ENCODE peak calls at places on chromosomes 3 and 15, in four cellular contexts. B is HepG2, D is H1, I is K562. S is an unnamed sample.
A peak's percentile ranks its signal among the peaks of the same experiment; 100 is the strongest.

GRCh38 chr3:184156522-184156955 is 1.4 kb downstream of the DVL3 start:
- DNase-seq in B (peak; percentile 53), D (peak; percentile 65), I (peak; percentile 44), S (no peak)

GRCh38 chr15:101426761-101427333 is 62.7 kb downstream of the PCSK6 start:
- DNase-seq in B (no peak), D (peak; percentile 48), I (no peak), S (no peak)

GRCh38 chr3:106688463-106688862 is 688.8 kb upstream of the CCDC54 start:
- DNase-seq in B (peak; percentile 47), D (no peak), I (no peak), S (peak; percentile 20)

GRCh38 chr3:156602424-156602823 is 47.5 kb upstream of the SSR3 start:
- DNase-seq in B (no peak), D (no peak), I (no peak), S (no peak)

GRCh38 chr3:133540896-133541674 is 32.4 kb upstream of the CDV3 start:
- DNase-seq in B (peak; percentile 73), D (no peak), I (no peak), S (peak; percentile 18)

GRCh38 chr3:28101672-28102071 is 139.7 kb upstream of the CMC1 start:
- DNase-seq in B (no peak), D (no peak), I (no peak), S (no peak)

GRCh38 chr3:46449755-46450552 is 14.8 kb downstream of the LTF start:
- DNase-seq in B (no peak), D (peak; percentile 67), I (peak; percentile 74), S (peak; percentile 6)

GRCh38 chr3:67401911-67402310 is 252.5 kb downstream of the SUCLG2 start:
- DNase-seq in B (peak; percentile 3), D (no peak), I (no peak), S (no peak)

GRCh38 chr3:162998205-162998604 is 1501.6 kb downstream of the OTOL1 start:
- DNase-seq in B (no peak), D (no peak), I (no peak), S (no peak)

GRCh38 chr3:20141306-20141705 is 44.7 kb downstream of the SGO1 start:
- DNase-seq in B (no peak), D (no peak), I (no peak), S (no peak)

GRCh38 chr3:143436231-143436930 is 316.8 kb downstream of the CHST2 start:
- DNase-seq in B (no peak), D (no peak), I (no peak), S (no peak)

GRCh38 chr3:156017636-156018035 is 102.7 kb upstream of the KCNAB1 start:
- DNase-seq in B (no peak), D (no peak), I (no peak), S (no peak)

GRCh38 chr15:57534279-57534678 is 57.4 kb upstream of the MYZAP start:
- DNase-seq in B (no peak), D (no peak), I (no peak), S (no peak)

GRCh38 chr15:51917493-51917892 is 54.1 kb downstream of the LEO1 start:
- DNase-seq in B (peak; percentile 50), D (no peak), I (peak; percentile 29), S (peak; percentile 89)

GRCh38 chr3:73709712-73710111 is 85.0 kb upstream of the PDZRN3 start:
- DNase-seq in B (no peak), D (no peak), I (no peak), S (no peak)

GRCh38 chr3:127405791-127406190 is 117.9 kb upstream of the PRR20G start:
- DNase-seq in B (no peak), D (no peak), I (no peak), S (no peak)

GRCh38 chr3:56681963-56682457 is 1.1 kb downstream of the TASOR start:
- DNase-seq in B (no peak), D (no peak), I (no peak), S (no peak)

GRCh38 chr3:115862824-115863223 is 239.5 kb downstream of the GAP43 start:
- DNase-seq in B (no peak), D (peak; percentile 52), I (no peak), S (no peak)

GRCh38 chr3:169886671-169887070 is 16.9 kb upstream of the LRRC31 start:
- DNase-seq in B (no peak), D (no peak), I (no peak), S (no peak)

GRCh38 chr3:9778102-9778501 is 8.4 kb upstream of the CAMK1 start:
- DNase-seq in B (no peak), D (no peak), I (no peak), S (no peak)

GRCh38 chr15:59296181-59296617 is 76.5 kb downstream of the MYO1E start:
- DNase-seq in B (no peak), D (no peak), I (no peak), S (no peak)

GRCh38 chr15:33402640-33403039 is 91.9 kb downstream of the RYR3 start:
- DNase-seq in B (no peak), D (no peak), I (no peak), S (no peak)

GRCh38 chr3:40109641-40110490 is 199.6 kb upstream of the EIF1B start:
- DNase-seq in B (peak; percentile 24), D (peak; percentile 51), I (no peak), S (no peak)

GRCh38 chr3:79937567-79937966 is 169.8 kb upstream of the ROBO1 start:
- DNase-seq in B (no peak), D (no peak), I (no peak), S (peak; percentile 42)

GRCh38 chr3:194871143-194871863 is 185.6 kb downstream of the FAM43A start:
- DNase-seq in B (no peak), D (no peak), I (no peak), S (peak; percentile 61)

GRCh38 chr15:59378855-59379254 is 6.2 kb upstream of the MYO1E start:
- DNase-seq in B (no peak), D (no peak), I (no peak), S (no peak)

GRCh38 chr3:38650248-38650940 is 907 bp upstream of the SCN5A start:
- DNase-seq in B (no peak), D (peak; percentile 49), I (no peak), S (no peak)

GRCh38 chr3:47715928-47716327 is 65.8 kb downstream of the SMARCC1 start:
- DNase-seq in B (no peak), D (no peak), I (no peak), S (no peak)

GRCh38 chr3:119763466-119763865 is 18.4 kb upstream of the NR1I2 start:
- DNase-seq in B (no peak), D (no peak), I (no peak), S (no peak)

GRCh38 chr15:36428102-36428845 is 151.2 kb upstream of the CDIN1 start:
- DNase-seq in B (peak; percentile 63), D (no peak), I (peak; percentile 76), S (peak; percentile 96)

GRCh38 chr3:72618739-72619138 is 229.5 kb downstream of the SHQ1 start:
- DNase-seq in B (no peak), D (no peak), I (no peak), S (no peak)

GRCh38 chr3:72617420-72618024 is 230.7 kb downstream of the SHQ1 start:
- DNase-seq in B (no peak), D (no peak), I (no peak), S (no peak)

GRCh38 chr3:72615182-72615581 is 233.1 kb downstream of the SHQ1 start:
- DNase-seq in B (no peak), D (no peak), I (no peak), S (no peak)

GRCh38 chr3:72613871-72614270 is 234.4 kb downstream of the SHQ1 start:
- DNase-seq in B (no peak), D (no peak), I (peak; percentile 55), S (no peak)

GRCh38 chr3:72614394-72615074 is 233.7 kb downstream of the SHQ1 start:
- DNase-seq in B (no peak), D (no peak), I (no peak), S (no peak)
- TF ChIP-seq POLR2A in B (no peak), D (no peak), I (no peak), S (no peak)

GRCh38 chr3:8069981-8070380 is 431.6 kb upstream of the LMCD1 start:
- DNase-seq in B (no peak), D (no peak), I (no peak), S (no peak)
- TF ChIP-seq RNF2 in B (no peak), D (no peak), I (no peak), S (no peak)

DNA sequence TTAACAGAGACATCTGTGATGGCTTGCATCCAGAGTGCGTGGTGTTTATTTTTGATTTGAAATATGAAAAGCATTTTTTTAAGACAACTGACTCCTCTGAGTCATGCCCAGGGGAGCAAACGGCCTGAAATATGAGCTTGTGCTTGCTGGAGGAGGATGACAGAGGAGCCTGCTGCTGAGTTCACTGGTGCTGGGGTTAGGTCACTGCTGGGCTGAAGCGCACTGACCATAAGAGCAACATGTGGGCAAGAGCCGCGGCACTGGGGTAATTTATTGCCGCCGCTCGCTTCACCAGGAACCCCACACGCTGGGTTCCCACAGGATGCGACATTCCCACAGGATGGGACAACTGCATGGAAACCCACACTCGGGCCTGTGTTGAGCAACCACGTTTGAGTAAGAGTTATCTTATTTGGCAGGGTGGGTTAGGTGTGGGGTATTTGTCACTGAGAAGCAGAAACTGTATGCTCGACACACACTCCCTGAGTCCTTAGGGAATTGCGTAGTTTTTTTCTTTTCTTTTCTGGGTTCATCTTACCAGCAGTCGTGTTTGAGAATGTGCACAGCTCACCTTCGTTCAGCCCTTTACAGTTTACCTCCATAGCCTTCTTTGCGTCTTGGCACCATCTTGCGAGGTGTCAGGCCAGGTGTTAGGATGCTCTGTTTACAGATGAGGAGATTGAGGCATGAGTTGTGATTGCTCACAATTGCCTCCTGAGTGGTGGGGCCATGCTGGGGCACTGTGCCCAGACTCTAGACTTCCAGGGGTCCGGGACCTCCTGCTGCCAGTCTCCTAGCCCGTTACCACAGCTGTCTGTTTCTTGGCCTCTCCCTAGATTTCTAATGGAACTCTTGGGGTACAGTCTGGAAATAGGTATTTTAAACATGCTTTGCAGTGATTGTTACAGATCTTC is 60.4 kb downstream of the SMAD3 start:
- DNase-seq in B (no peak), D (no peak), I (peak; percentile 35), S (peak; percentile 93)
- TF ChIP-seq POLR2A in B (no peak), D (no peak), I (no peak), S (peak; percentile 35)

DNA sequence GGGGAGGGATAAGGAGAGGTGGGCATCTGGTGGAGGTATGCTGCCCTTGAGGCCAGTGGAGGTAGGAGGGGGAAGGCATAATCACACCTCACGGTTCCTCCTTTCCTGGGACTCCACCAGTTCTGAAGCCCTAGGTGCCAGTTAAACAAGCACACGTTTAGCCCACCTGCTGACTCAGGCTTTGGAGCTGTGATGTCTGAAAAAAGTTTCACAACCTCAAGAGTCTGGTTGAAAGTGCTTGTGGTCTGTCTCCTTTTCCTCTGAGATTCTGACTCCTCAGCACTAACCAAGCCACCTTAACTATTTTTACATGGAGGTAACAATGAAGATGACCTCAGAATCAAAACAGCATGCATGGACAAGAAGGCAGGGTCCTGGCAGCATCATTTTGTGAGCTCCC is 23.0 kb downstream of the HPS3 start:
- DNase-seq in B (no peak), D (no peak), I (no peak), S (no peak)
- TF ChIP-seq RNF2 in B (no peak), D (no peak), I (no peak), S (no peak)

GRCh38 chr15:84886211-84886983 is 1.9 kb downstream of the SLC28A1 start:
- DNase-seq in B (peak; percentile 71), D (no peak), I (no peak), S (no peak)
- TF ChIP-seq POLR2A in B (peak; percentile 44), D (no peak), I (no peak), S (no peak)